ENCODE peak calls at places on chromosomes 12 and 14, in five cellular contexts. L is lower lobe of right lung, A is mesothelial cell of epicardium, R is GM12865, H is colonic mucosa. P is an unnamed sample.

GRCh38 chr12:76329163-76329562 is 19.1 kb downstream of the BBS10 start:
- DNase-seq in L (no peak), A (no peak), R (no peak), H (no peak), P (no peak)

GRCh38 chr12:47811581-47812484 is 7.9 kb downstream of the HDAC7 start:
- DNase-seq in L (no peak), A (no peak), R (no peak), H (no peak), P (no peak)

GRCh38 chr12:66129934-66130266 is 650 bp downstream of the LLPH start:
- DNase-seq in L (no peak), A (no peak), R (peak), H (no peak), P (no peak)

GRCh38 chr12:109291531-109292341 is 17.3 kb downstream of the FOXN4 start:
- DNase-seq in L (no peak), A (peak), R (no peak), H (peak), P (no peak)

GRCh38 chr14:104678346-104678745 is 11.1 kb upstream of the INF2 start:
- DNase-seq in L (peak), A (peak), R (no peak), H (peak), P (no peak)

GRCh38 chr12:64998327-64999156 is 122.6 kb downstream of the WIF1 start:
- DNase-seq in L (no peak), A (no peak), R (no peak), H (no peak), P (no peak)

GRCh38 chr12:94326727-94327126 is 132.9 kb downstream of the CEP83 start:
- DNase-seq in L (no peak), A (no peak), R (no peak), H (no peak), P (no peak)

GRCh38 chr12:18898469-18898868 is 160.6 kb downstream of the CAPZA3 start:
- DNase-seq in L (no peak), A (no peak), R (no peak), H (no peak), P (no peak)

GRCh38 chr12:7345232-7345631 is 41.4 kb downstream of the ACSM4 start:
- DNase-seq in L (no peak), A (no peak), R (no peak), H (no peak), P (no peak)

DNA sequence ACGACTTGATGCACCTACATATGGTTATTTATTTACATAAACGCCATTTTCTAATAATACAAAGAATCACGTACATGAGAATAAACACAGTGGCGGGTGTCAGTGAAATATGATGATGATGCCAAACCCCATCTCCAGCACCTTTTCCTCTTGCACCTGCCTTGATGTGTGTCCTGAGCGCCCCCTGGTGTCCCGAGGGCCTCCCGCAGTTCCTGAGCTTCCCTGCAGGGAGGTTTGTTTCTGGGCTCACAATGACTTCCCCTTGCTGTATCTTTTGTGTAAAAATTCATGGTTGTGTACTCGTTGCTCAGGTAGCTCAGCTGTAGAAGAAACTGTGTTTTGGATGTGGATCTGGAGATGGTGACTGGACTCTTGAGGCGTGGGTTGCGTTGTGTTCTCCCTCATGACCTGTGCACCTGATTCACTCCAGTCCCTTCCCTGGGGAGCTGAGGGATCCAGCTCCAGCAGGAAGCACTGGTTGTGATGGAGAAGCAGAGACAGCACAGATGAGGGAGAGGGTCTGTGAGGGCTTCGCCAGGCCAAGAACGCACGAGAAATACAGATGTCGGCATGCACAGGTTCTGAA is 1037.8 kb downstream of the TMEM121 start:
- DNase-seq in L (peak), A (no peak), R (peak), H (peak), P (peak)
- TF ChIP-seq CTCF in L (peak), A (no peak), R (peak), H (peak), P (peak)

GRCh38 chr14:22811752-22812151 is 3.5 kb downstream of the SLC7A7 start:
- DNase-seq in L (no peak), A (no peak), R (peak), H (no peak), P (no peak)

GRCh38 chr14:22814945-22815713 is at the start of gene SLC7A7:
- DNase-seq in L (no peak), A (no peak), R (no peak), H (peak), P (no peak)

GRCh38 chr14:22813145-22813544 is 2.1 kb downstream of the SLC7A7 start:
- DNase-seq in L (no peak), A (no peak), R (no peak), H (no peak), P (no peak)

GRCh38 chr14:22812744-22813143 is 2.5 kb downstream of the SLC7A7 start:
- DNase-seq in L (no peak), A (no peak), R (no peak), H (no peak), P (no peak)

DNA sequence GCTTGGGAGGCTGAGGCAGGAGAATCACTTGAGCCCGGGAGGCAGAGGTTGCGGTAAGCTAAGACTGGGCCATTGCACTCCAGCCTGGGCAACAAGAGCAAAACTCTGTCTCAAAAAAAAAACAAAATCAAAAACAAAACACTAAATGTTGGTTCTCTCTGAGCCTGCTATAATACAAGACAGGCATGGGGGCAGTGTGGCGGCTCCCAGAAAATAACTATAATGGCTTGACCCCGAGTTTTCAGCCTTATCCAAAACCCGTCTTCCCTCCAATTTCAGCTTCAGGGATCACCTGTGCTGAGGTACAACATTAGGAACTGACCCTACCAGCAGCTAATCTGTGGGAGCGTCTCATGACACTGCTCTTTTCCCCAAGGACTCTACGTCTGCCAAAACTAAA is 862 bp downstream of the SLC7A7 start:
- DNase-seq in L (no peak), A (no peak), R (no peak), H (no peak), P (no peak)
- TF ChIP-seq CTCF in L (no peak), A (no peak), R (no peak), H (no peak), P (no peak)

GRCh38 chr12:78473136-78473535 is 391.4 kb upstream of the SYT1 start:
- DNase-seq in L (no peak), A (no peak), R (no peak), H (no peak), P (no peak)

GRCh38 chr12:78473561-78473960 is 391.0 kb upstream of the SYT1 start:
- DNase-seq in L (no peak), A (no peak), R (no peak), H (no peak), P (no peak)

DNA sequence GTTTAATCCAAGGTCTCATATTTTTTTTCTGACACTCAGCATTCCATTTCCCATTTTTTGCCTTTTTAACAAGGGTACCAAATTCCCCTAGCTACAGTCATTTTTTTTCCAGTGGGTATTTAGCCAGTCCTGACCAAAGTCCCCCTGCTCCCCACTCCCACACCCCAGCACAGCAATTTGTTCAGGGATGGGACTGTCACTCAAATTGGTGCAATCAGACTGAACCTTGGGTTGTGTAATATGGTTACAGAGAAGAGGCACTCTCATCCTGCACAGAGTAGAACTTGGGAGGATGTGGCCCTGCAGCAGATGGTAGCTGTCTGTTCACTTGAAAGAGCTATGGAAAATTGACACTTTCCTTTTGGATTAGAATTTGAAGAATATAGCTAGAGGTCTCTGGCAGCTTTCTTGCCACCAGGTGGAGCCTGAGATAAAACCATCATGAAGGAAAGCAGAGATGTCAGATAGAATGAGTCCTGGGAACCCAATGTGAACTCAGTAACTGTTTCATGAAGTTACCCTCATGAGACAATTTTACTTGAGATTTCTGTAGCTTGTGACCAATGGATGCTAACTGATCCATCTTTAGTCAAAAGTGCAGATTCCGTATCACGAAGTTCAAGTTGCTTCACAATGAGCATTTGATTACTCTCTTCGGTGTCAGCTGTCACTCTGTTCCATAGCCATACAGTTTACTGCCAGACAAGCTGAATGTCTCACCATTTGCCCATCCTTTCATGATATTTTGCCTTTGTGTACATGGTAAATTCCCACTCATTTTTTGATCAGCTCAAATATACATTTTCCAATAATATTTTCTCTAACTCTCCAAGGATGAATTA is 394.0 kb upstream of the SYT1 start:
- DNase-seq in L (no peak), A (no peak), R (peak), H (peak), P (no peak)
- TF ChIP-seq CTCF in L (peak), A (peak), R (peak), H (peak), P (no peak)

GRCh38 chr12:501722-502447 is 42.1 kb downstream of the B4GALNT3 start:
- DNase-seq in L (no peak), A (no peak), R (no peak), H (no peak), P (no peak)

GRCh38 chr12:503111-503761 is 43.5 kb downstream of the B4GALNT3 start:
- DNase-seq in L (peak), A (no peak), R (no peak), H (peak), P (no peak)

GRCh38 chr12:496736-497135 is 37.0 kb downstream of the B4GALNT3 start:
- DNase-seq in L (no peak), A (no peak), R (no peak), H (no peak), P (no peak)

GRCh38 chr12:497501-498160 is 37.9 kb downstream of the B4GALNT3 start:
- DNase-seq in L (no peak), A (no peak), R (no peak), H (no peak), P (no peak)

GRCh38 chr12:499837-500458 is 40.2 kb downstream of the B4GALNT3 start:
- DNase-seq in L (no peak), A (no peak), R (no peak), H (peak), P (no peak)
- TF ChIP-seq CTCF in L (no peak), A (no peak), R (no peak), H (no peak), P (no peak)

DNA sequence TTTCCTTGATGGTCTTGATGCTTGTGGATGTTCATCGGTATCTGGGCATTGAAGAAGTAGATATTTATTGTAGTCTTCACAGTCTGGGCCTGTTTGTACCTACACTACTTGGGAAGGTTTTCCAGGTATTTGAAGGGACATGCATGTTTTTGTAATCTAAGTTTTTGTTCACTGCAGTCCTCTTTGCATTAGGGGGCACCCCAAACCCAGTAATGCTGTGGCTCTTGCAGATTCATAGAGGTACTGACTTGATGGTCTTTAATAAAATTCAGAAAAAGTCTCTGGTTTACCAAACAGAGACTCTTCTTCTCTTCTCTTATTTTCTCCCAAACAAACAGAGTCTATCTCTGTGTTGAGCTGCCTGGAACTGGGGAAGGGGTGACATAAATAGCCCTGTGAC is 150.9 kb upstream of the SLC16A7 start:
- DNase-seq in L (no peak), A (no peak), R (peak), H (no peak), P (no peak)
- TF ChIP-seq CTCF in L (no peak), A (no peak), R (peak), H (no peak), P (no peak)

DNA sequence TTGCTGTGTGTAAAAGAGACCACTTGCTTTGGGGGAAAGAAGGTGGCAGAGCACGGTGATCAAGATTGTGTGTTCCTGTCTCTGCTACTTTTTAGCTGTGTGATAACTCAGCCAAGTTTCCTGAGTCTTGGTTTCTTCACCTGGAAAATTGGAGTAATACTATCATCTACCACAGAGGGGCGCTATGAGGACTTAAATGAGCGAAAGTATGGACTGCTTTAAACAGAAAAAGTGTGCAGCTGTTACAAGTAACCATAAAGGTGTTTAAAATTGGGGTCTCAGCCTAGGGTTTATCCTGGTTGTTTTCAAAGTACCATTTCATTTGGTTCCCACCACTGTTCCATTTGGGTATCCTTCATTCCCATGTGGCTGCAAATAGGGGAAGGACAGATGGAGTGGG is 65.9 kb upstream of the WSCD2 start:
- DNase-seq in L (no peak), A (no peak), R (peak), H (no peak), P (no peak)
- TF ChIP-seq CTCF in L (no peak), A (peak), R (peak), H (no peak), P (no peak)

DNA sequence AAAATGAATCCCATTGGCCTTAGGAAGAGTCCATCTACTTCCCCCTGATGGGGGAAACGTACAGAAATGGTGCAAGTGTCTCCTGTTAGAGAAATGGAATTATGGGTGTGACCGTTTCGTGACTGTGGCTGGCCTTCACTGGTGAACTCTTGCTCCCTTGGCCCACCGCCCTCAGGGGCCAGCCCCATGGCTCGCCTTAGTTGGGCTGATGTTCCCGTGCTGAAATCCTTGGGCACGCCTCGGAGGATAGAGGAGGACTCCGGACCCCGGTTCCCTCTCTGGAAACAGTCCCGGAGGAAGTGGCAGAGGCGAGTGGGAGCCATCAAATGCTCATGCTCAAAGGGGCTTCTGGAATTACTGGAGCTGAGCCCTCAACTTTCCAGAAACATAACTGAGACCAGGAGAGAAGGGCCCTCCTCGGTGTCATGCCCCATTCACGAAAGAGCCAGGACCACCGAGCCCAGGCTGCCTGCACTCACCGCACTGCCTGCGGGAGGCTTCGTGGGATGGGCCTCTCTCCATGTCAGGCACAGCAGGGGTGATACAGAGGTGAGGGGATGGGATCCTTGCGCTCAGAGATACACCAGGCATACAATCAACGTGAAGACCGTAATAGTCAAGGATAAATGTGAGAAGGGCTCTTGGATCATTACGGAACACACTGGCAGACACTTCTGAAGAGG is 10.1 kb upstream of the CACNA2D4 start:
- DNase-seq in L (peak), A (peak), R (no peak), H (peak), P (no peak)
- TF ChIP-seq CTCF in L (no peak), A (no peak), R (no peak), H (no peak), P (no peak)

GRCh38 chr14:75303415-75303814 is 24.8 kb downstream of the FOS start:
- DNase-seq in L (peak), A (peak), R (peak), H (peak), P (peak)

GRCh38 chr14:75310295-75311059 is 31.8 kb downstream of the FOS start:
- DNase-seq in L (peak), A (peak), R (no peak), H (peak), P (no peak)

GRCh38 chr14:75307700-75308379 is 29.2 kb downstream of the FOS start:
- DNase-seq in L (peak), A (peak), R (peak), H (peak), P (peak)

GRCh38 chr14:75301666-75302325 is 23.2 kb downstream of the FOS start:
- DNase-seq in L (peak), A (no peak), R (peak), H (peak), P (no peak)

DNA sequence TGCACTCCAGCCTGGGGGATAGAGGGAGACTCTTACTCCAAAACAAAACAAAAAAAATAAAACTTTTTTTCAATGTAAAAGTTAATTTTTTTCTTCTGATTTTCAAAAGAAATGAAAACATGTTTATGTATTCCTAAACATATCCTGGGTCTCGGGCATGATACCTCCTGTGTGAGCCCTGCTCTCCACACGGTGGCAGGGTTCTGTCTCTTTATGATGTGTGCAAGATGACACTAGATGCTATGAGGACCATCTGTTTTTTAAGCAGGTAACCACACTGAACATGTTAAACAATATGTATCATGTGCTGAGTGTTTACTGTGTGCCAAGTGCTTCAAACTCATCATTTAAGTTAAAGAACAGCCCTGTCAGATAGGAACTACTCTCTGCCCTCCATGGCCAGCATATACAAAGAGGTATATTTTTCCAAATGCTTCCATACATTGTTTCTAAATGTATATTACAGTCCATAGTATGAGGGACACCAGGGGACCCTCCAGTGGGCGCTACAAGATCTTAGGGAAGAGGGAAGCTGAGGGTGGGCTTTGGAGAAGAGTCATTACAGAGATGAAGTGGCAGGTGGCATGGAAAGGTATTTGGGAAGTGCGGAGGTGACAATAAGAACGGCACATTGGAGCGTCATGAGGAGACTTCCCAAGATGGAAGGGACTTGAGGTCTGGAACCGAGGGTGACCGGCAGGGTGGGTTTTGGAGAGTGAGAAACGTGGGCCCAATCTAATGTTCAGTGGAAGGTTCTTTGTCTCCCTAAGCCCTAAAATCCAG is 28.5 kb downstream of the FOS start:
- DNase-seq in L (no peak), A (no peak), R (peak), H (no peak), P (no peak)
- TF ChIP-seq CTCF in L (no peak), A (no peak), R (peak), H (no peak), P (no peak)

GRCh38 chr14:99605299-99605961 is 1.4 kb upstream of the CCDC85C start:
- DNase-seq in L (peak), A (peak), R (peak), H (peak), P (peak)
- TF ChIP-seq CTCF in L (no peak), A (no peak), R (no peak), H (no peak), P (no peak)

GRCh38 chr14:69615471-69616407 is 4.3 kb downstream of the SUSD6 start:
- DNase-seq in L (no peak), A (no peak), R (peak), H (peak), P (peak)
- TF ChIP-seq CTCF in L (peak), A (no peak), R (no peak), H (no peak), P (no peak)

P was measured in activated B cell treated with CpG ODN at 0.5 μM for 24 hours.